ENCODE peak calls at places on chromosomes 12 and 14, in eight cellular contexts. One of them, this sample, is unnamed.

GRCh38 chr14:58789106-58789505 is 151.3 kb downstream of the DACT1 start:
- DNase-seq in RWPE1: no peak
- DNase-seq in AG09309: no peak
- DNase-seq in WTC11: no peak
- DNase-seq in body of pancreas: no peak
- DNase-seq in heart left ventricle: no peak
- DNase-seq in neural progenitor cell: no peak
- DNase-seq in fibroblast of the aortic adventitia: no peak
- DNase-seq in this sample: no peak

GRCh38 chr12:129486931-129487330 is 416.9 kb downstream of the TMEM132D start:
- DNase-seq in RWPE1: no peak
- DNase-seq in AG09309: no peak
- DNase-seq in WTC11: no peak
- DNase-seq in body of pancreas: no peak
- DNase-seq in heart left ventricle: no peak
- DNase-seq in neural progenitor cell: no peak
- DNase-seq in fibroblast of the aortic adventitia: no peak
- DNase-seq in this sample: no peak

GRCh38 chr12:95709152-95709551 is 81.4 kb downstream of the NTN4 start:
- DNase-seq in RWPE1: no peak
- DNase-seq in AG09309: no peak
- DNase-seq in WTC11: no peak
- DNase-seq in body of pancreas: no peak
- DNase-seq in heart left ventricle: no peak
- DNase-seq in neural progenitor cell: no peak
- DNase-seq in fibroblast of the aortic adventitia: no peak
- DNase-seq in this sample: no peak

GRCh38 chr12:113465808-113466769 is 5.6 kb downstream of the LHX5 start:
- DNase-seq in RWPE1: no peak
- DNase-seq in AG09309: no peak
- DNase-seq in WTC11: no peak
- DNase-seq in body of pancreas: no peak
- DNase-seq in heart left ventricle: no peak
- DNase-seq in neural progenitor cell: peak; percentile 67
- DNase-seq in fibroblast of the aortic adventitia: no peak
- DNase-seq in this sample: no peak

GRCh38 chr12:115709410-115710065 is 568.0 kb downstream of the MED13L start:
- DNase-seq in RWPE1: no peak
- DNase-seq in AG09309: no peak
- DNase-seq in WTC11: no peak
- DNase-seq in body of pancreas: peak; percentile 12
- DNase-seq in heart left ventricle: peak; percentile 74
- DNase-seq in neural progenitor cell: no peak
- DNase-seq in fibroblast of the aortic adventitia: peak; percentile 85
- DNase-seq in this sample: no peak

GRCh38 chr12:7837366-7837765 is 35.3 kb downstream of the SLC2A14 start:
- DNase-seq in RWPE1: no peak
- DNase-seq in AG09309: no peak
- DNase-seq in WTC11: no peak
- DNase-seq in body of pancreas: no peak
- DNase-seq in heart left ventricle: peak; percentile 21
- DNase-seq in neural progenitor cell: no peak
- DNase-seq in fibroblast of the aortic adventitia: no peak
- DNase-seq in this sample: no peak

GRCh38 chr14:36726128-36726527 is 64.5 kb downstream of the PAX9 start:
- DNase-seq in RWPE1: no peak
- DNase-seq in AG09309: no peak
- DNase-seq in WTC11: no peak
- DNase-seq in body of pancreas: no peak
- DNase-seq in heart left ventricle: no peak
- DNase-seq in neural progenitor cell: no peak
- DNase-seq in fibroblast of the aortic adventitia: no peak
- DNase-seq in this sample: no peak

GRCh38 chr12:70590549-70591226 is 46.5 kb downstream of the PTPRB start:
- DNase-seq in RWPE1: no peak
- DNase-seq in AG09309: no peak
- DNase-seq in WTC11: no peak
- DNase-seq in body of pancreas: no peak
- DNase-seq in heart left ventricle: no peak
- DNase-seq in neural progenitor cell: no peak
- DNase-seq in fibroblast of the aortic adventitia: peak; percentile 43
- DNase-seq in this sample: no peak

GRCh38 chr14:98840076-98840475 is 431.9 kb downstream of the BCL11B start:
- DNase-seq in RWPE1: no peak
- DNase-seq in AG09309: no peak
- DNase-seq in WTC11: no peak
- DNase-seq in body of pancreas: no peak
- DNase-seq in heart left ventricle: no peak
- DNase-seq in neural progenitor cell: no peak
- DNase-seq in fibroblast of the aortic adventitia: no peak
- DNase-seq in this sample: no peak

GRCh38 chr12:90229771-90230170 is 521.1 kb upstream of the ATP2B1 start:
- DNase-seq in RWPE1: peak; percentile 19
- DNase-seq in AG09309: no peak
- DNase-seq in WTC11: no peak
- DNase-seq in body of pancreas: no peak
- DNase-seq in heart left ventricle: no peak
- DNase-seq in neural progenitor cell: peak; percentile 37
- DNase-seq in fibroblast of the aortic adventitia: peak; percentile 45
- DNase-seq in this sample: no peak

GRCh38 chr12:12983420-12984035 is 16.5 kb downstream of the HEBP1 start:
- DNase-seq in RWPE1: peak; percentile 57
- DNase-seq in AG09309: no peak
- DNase-seq in WTC11: no peak
- DNase-seq in body of pancreas: no peak
- DNase-seq in heart left ventricle: no peak
- DNase-seq in neural progenitor cell: no peak
- DNase-seq in fibroblast of the aortic adventitia: peak; percentile 79
- DNase-seq in this sample: no peak

GRCh38 chr12:1466481-1467260 is 127.7 kb downstream of the FBXL14 start:
- DNase-seq in RWPE1: no peak
- DNase-seq in AG09309: no peak
- DNase-seq in WTC11: no peak
- DNase-seq in body of pancreas: no peak
- DNase-seq in heart left ventricle: no peak
- DNase-seq in neural progenitor cell: no peak
- DNase-seq in fibroblast of the aortic adventitia: no peak
- DNase-seq in this sample: no peak

GRCh38 chr14:92492261-92492660 is 21.3 kb upstream of the RIN3 start:
- DNase-seq in RWPE1: no peak
- DNase-seq in AG09309: no peak
- DNase-seq in WTC11: no peak
- DNase-seq in body of pancreas: no peak
- DNase-seq in heart left ventricle: peak; percentile 24
- DNase-seq in neural progenitor cell: no peak
- DNase-seq in fibroblast of the aortic adventitia: peak; percentile 31
- DNase-seq in this sample: no peak

GRCh38 chr12:114403044-114403689 is 2.8 kb downstream of the TBX5 start:
- DNase-seq in RWPE1: no peak
- DNase-seq in AG09309: no peak
- DNase-seq in WTC11: peak; percentile 87
- DNase-seq in body of pancreas: no peak
- DNase-seq in heart left ventricle: peak; percentile 56
- DNase-seq in neural progenitor cell: peak; percentile 95
- DNase-seq in fibroblast of the aortic adventitia: no peak
- DNase-seq in this sample: no peak

GRCh38 chr14:22039938-22040780 is 366.5 kb upstream of the OR4E1 start:
- DNase-seq in RWPE1: no peak
- DNase-seq in AG09309: no peak
- DNase-seq in WTC11: no peak
- DNase-seq in body of pancreas: no peak
- DNase-seq in heart left ventricle: no peak
- DNase-seq in neural progenitor cell: no peak
- DNase-seq in fibroblast of the aortic adventitia: no peak
- DNase-seq in this sample: no peak
- TF ChIP-seq CTCF in RWPE1: peak; percentile 9
- TF ChIP-seq CTCF in AG09309: peak; percentile 2
- TF ChIP-seq CTCF in WTC11: no peak
- TF ChIP-seq CTCF in body of pancreas: peak; percentile 14
- TF ChIP-seq CTCF in heart left ventricle: peak; percentile 16
- TF ChIP-seq CTCF in neural progenitor cell: peak; percentile 68
- TF ChIP-seq CTCF in fibroblast of the aortic adventitia: peak; percentile 35
- TF ChIP-seq CTCF in this sample: peak; percentile 32

DNA sequence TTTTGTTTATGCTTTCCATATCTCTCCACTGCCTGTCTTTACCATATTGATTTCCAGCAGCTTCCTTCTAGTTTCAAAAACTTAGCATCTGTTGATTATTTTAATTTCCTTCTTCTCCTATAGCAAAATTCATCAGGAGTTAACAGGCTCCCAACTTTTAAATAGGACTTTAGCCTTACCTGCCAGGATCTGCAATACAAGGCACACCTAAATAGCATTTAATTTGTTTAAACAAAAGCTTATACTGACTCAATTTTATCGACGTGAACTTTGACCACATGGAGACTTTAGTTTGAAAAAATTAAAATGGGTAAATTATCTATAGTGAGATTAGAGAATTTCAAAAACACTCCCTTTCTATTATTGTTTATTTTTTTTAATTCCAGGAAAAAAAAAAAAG is 40.5 kb downstream of the RMST start:
- DNase-seq in RWPE1: no peak
- DNase-seq in AG09309: no peak
- DNase-seq in WTC11: no peak
- DNase-seq in body of pancreas: no peak
- DNase-seq in heart left ventricle: no peak
- DNase-seq in neural progenitor cell: no peak
- DNase-seq in fibroblast of the aortic adventitia: no peak
- DNase-seq in this sample: no peak
- TF ChIP-seq CTCF in RWPE1: no peak
- TF ChIP-seq CTCF in AG09309: no peak
- TF ChIP-seq CTCF in WTC11: no peak
- TF ChIP-seq CTCF in body of pancreas: no peak
- TF ChIP-seq CTCF in heart left ventricle: no peak
- TF ChIP-seq CTCF in neural progenitor cell: no peak
- TF ChIP-seq CTCF in fibroblast of the aortic adventitia: no peak
- TF ChIP-seq CTCF in this sample: no peak

GRCh38 chr12:93827179-93827578 is 150.0 kb downstream of the CRADD start:
- DNase-seq in RWPE1: no peak
- DNase-seq in AG09309: no peak
- DNase-seq in WTC11: no peak
- DNase-seq in body of pancreas: no peak
- DNase-seq in heart left ventricle: no peak
- DNase-seq in neural progenitor cell: no peak
- DNase-seq in fibroblast of the aortic adventitia: no peak
- DNase-seq in this sample: no peak

GRCh38 chr12:93824514-93825500 is 147.6 kb downstream of the CRADD start:
- DNase-seq in RWPE1: no peak
- DNase-seq in AG09309: no peak
- DNase-seq in WTC11: peak; percentile 68
- DNase-seq in body of pancreas: no peak
- DNase-seq in heart left ventricle: no peak
- DNase-seq in neural progenitor cell: peak; percentile 64
- DNase-seq in fibroblast of the aortic adventitia: peak; percentile 37
- DNase-seq in this sample: no peak

GRCh38 chr12:93825926-93826599 is 148.9 kb downstream of the CRADD start:
- DNase-seq in RWPE1: no peak
- DNase-seq in AG09309: peak; percentile 69
- DNase-seq in WTC11: no peak
- DNase-seq in body of pancreas: no peak
- DNase-seq in heart left ventricle: no peak
- DNase-seq in neural progenitor cell: no peak
- DNase-seq in fibroblast of the aortic adventitia: peak; percentile 96
- DNase-seq in this sample: no peak

GRCh38 chr12:93823616-93824410 is 146.6 kb downstream of the CRADD start:
- DNase-seq in RWPE1: no peak
- DNase-seq in AG09309: no peak
- DNase-seq in WTC11: no peak
- DNase-seq in body of pancreas: no peak
- DNase-seq in heart left ventricle: no peak
- DNase-seq in neural progenitor cell: no peak
- DNase-seq in fibroblast of the aortic adventitia: peak; percentile 47
- DNase-seq in this sample: no peak

DNA sequence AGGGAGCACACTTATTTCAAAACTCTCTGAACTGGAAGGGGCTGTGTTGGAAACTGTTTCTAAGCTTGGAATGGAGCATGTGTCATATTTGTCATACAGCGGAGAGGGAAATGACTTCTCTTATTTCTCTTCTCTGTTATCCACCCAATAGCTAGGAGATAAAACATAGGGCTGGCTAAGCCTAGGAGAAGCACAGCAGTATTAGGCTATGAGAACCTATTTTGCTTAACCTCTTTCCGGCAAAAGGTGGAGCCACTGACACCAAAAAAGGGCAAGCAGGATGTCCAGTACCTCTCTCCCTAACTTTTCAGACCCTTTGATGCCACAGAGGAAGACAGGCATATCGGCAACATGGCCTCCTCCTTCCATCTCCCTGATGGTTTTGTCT is 148.3 kb downstream of the CRADD start:
- DNase-seq in RWPE1: no peak
- DNase-seq in AG09309: no peak
- DNase-seq in WTC11: no peak
- DNase-seq in body of pancreas: no peak
- DNase-seq in heart left ventricle: no peak
- DNase-seq in neural progenitor cell: no peak
- DNase-seq in fibroblast of the aortic adventitia: peak; percentile 56
- DNase-seq in this sample: no peak
- TF ChIP-seq CTCF in RWPE1: no peak
- TF ChIP-seq CTCF in AG09309: no peak
- TF ChIP-seq CTCF in WTC11: no peak
- TF ChIP-seq CTCF in body of pancreas: no peak
- TF ChIP-seq CTCF in heart left ventricle: no peak
- TF ChIP-seq CTCF in neural progenitor cell: peak; percentile 14
- TF ChIP-seq CTCF in fibroblast of the aortic adventitia: peak; percentile 12
- TF ChIP-seq CTCF in this sample: no peak

GRCh38 chr14:88821888-88822287 is 2.6 kb upstream of the TTC8 start:
- DNase-seq in RWPE1: no peak
- DNase-seq in AG09309: no peak
- DNase-seq in WTC11: no peak
- DNase-seq in body of pancreas: no peak
- DNase-seq in heart left ventricle: no peak
- DNase-seq in neural progenitor cell: no peak
- DNase-seq in fibroblast of the aortic adventitia: no peak
- DNase-seq in this sample: no peak
- TF ChIP-seq CTCF in RWPE1: no peak
- TF ChIP-seq CTCF in AG09309: no peak
- TF ChIP-seq CTCF in WTC11: no peak
- TF ChIP-seq CTCF in body of pancreas: no peak
- TF ChIP-seq CTCF in heart left ventricle: no peak
- TF ChIP-seq CTCF in neural progenitor cell: no peak
- TF ChIP-seq CTCF in fibroblast of the aortic adventitia: no peak
- TF ChIP-seq CTCF in this sample: no peak

This sample was measured in D721Med.